ENCODE peak calls at places on chromosomes 4 and X, in eight cellular contexts. C is SK-N-DZ; O is hypothalamus; I is B cell; L is epithelial cell of proximal tubule; Y is GM12865; R is fibroblast of villous mesenchyme; B is effector memory CD8-positive, alpha-beta T cell. T is an unnamed sample.

GRCh38 chr4:85005865-85006377 is 39.4 kb upstream of the WDFY3 start:
- DNase-seq in C (no peak), O (no peak), I (no peak), L (peak; percentile 63), Y (no peak), R (peak; percentile 85), B (no peak), T (no peak)

GRCh38 chr4:57154191-57154590 is 44.0 kb upstream of the IGFBP7 start:
- DNase-seq in C (no peak), O (no peak), I (no peak), L (no peak), Y (no peak), R (peak; percentile 28), B (no peak), T (no peak)

GRCh38 chr4:8463811-8464210 is 23.2 kb downstream of the TRMT44 start:
- DNase-seq in C (no peak), O (no peak), I (no peak), L (no peak), Y (no peak), R (no peak), B (no peak), T (no peak)

GRCh38 chr4:62232755-62233280 is 1032.7 kb downstream of the ADGRL3 start:
- DNase-seq in C (no peak), O (no peak), I (no peak), L (no peak), Y (no peak), R (no peak), B (no peak), T (no peak)

GRCh38 chr4:150395872-150396271 is 186.1 kb upstream of the MAB21L2 start:
- DNase-seq in C (no peak), O (no peak), I (no peak), L (no peak), Y (no peak), R (no peak), B (no peak), T (no peak)

GRCh38 chr4:183770900-183771299 is 111.8 kb downstream of the TRAPPC11 start:
- DNase-seq in C (peak; percentile 35), O (no peak), I (no peak), L (no peak), Y (no peak), R (no peak), B (no peak), T (no peak)

GRCh38 chr4:121380448-121381147 is at the start of gene QRFPR:
- DNase-seq in C (no peak), O (no peak), I (no peak), L (no peak), Y (no peak), R (no peak), B (no peak), T (no peak)

GRCh38 chr4:112378858-112379257 is 81.7 kb downstream of the ALPK1 start:
- DNase-seq in C (no peak), O (no peak), I (no peak), L (no peak), Y (peak; percentile 9), R (no peak), B (no peak), T (no peak)

GRCh38 chr4:140603286-140603685 is 34.5 kb upstream of the UCP1 start:
- DNase-seq in C (no peak), O (no peak), I (no peak), L (no peak), Y (no peak), R (no peak), B (no peak), T (no peak)

GRCh38 chr4:115113382-115114106 is at the start of gene NDST4:
- DNase-seq in C (peak; percentile 38), O (no peak), I (no peak), L (peak; percentile 16), Y (no peak), R (peak; percentile 20), B (no peak), T (no peak)

GRCh38 chr4:78684196-78685079 is 91.7 kb upstream of the BMP2K start:
- DNase-seq in C (no peak), O (no peak), I (no peak), L (no peak), Y (no peak), R (no peak), B (no peak), T (no peak)

GRCh38 chr4:140928880-140929279 is 172.7 kb upstream of the TBC1D9 start:
- DNase-seq in C (no peak), O (no peak), I (no peak), L (no peak), Y (no peak), R (peak; percentile 12), B (no peak), T (no peak)

GRCh38 chr4:5691491-5692132 is 16.7 kb downstream of the EVC2 start:
- DNase-seq in C (no peak), O (no peak), I (no peak), L (no peak), Y (no peak), R (no peak), B (no peak), T (no peak)

GRCh38 chr4:6368601-6369000 is 99.0 kb downstream of the WFS1 start:
- DNase-seq in C (no peak), O (no peak), I (no peak), L (no peak), Y (no peak), R (no peak), B (no peak), T (no peak)

GRCh38 chr4:79198886-79199591 is 126.8 kb downstream of the NAA11 start:
- DNase-seq in C (peak; percentile 58), O (no peak), I (no peak), L (no peak), Y (no peak), R (peak; percentile 4), B (no peak), T (no peak)

GRCh38 chr4:5203309-5203708 is 152.0 kb downstream of the STK32B start:
- DNase-seq in C (no peak), O (no peak), I (no peak), L (no peak), Y (no peak), R (no peak), B (no peak), T (no peak)

GRCh38 chr4:146495277-146495676 is 26.5 kb downstream of the SLC10A7 start:
- DNase-seq in C (no peak), O (no peak), I (no peak), L (no peak), Y (no peak), R (peak; percentile 56), B (no peak), T (no peak)

GRCh38 chrX:7390446-7390845 is 242.5 kb upstream of the PUDP start:
- DNase-seq in C (no peak), O (no peak), I (no peak), L (no peak), Y (no peak), R (no peak), B (no peak), T (no peak)

GRCh38 chr4:123449780-123450179 is 53.2 kb downstream of the SPRY1 start:
- DNase-seq in C (no peak), O (no peak), I (peak; percentile 43), L (peak; percentile 43), Y (peak; percentile 64), R (peak; percentile 66), B (no peak), T (no peak)

GRCh38 chr4:139523076-139523475 is 32.9 kb downstream of the SETD7 start:
- DNase-seq in C (no peak), O (no peak), I (no peak), L (no peak), Y (no peak), R (no peak), B (no peak), T (no peak)

GRCh38 chr4:39716356-39716755 is 18.4 kb downstream of the UBE2K start:
- DNase-seq in C (no peak), O (no peak), I (no peak), L (no peak), Y (no peak), R (peak; percentile 51), B (no peak), T (no peak)

GRCh38 chr4:74640111-74640903 is 154.0 kb downstream of the BTC start:
- DNase-seq in C (no peak), O (no peak), I (no peak), L (no peak), Y (no peak), R (peak; percentile 95), B (no peak), T (no peak)

GRCh38 chrX:68826113-68826980 is 2.5 kb upstream of the EFNB1 start:
- DNase-seq in C (no peak), O (no peak), I (no peak), L (no peak), Y (no peak), R (no peak), B (no peak), T (no peak)

GRCh38 chr4:87973283-87974169 is 2.0 kb upstream of the SPP1 start:
- DNase-seq in C (peak; percentile 54), O (no peak), I (peak; percentile 52), L (peak; percentile 82), Y (peak; percentile 49), R (peak; percentile 88), B (peak; percentile 11), T (no peak)

GRCh38 chrX:71978164-71978563 is 67.5 kb downstream of the NHSL2 start:
- DNase-seq in C (no peak), O (no peak), I (no peak), L (no peak), Y (no peak), R (no peak), B (no peak), T (no peak)

GRCh38 chrX:94831364-94831763 is 1157.4 kb downstream of the FAM133A start:
- DNase-seq in C (no peak), O (no peak), I (no peak), L (no peak), Y (no peak), R (peak; percentile 1), B (no peak), T (no peak)

GRCh38 chrX:140762061-140762460 is 52.5 kb downstream of the LINC00632 start:
- DNase-seq in C (peak; percentile 37), O (no peak), I (no peak), L (no peak), Y (peak; percentile 31), R (peak; percentile 52), B (no peak), T (no peak)

GRCh38 chrX:49176421-49177326 is 5.0 kb downstream of the PLP2 start:
- DNase-seq in C (no peak), O (no peak), I (no peak), L (no peak), Y (no peak), R (peak; percentile 19), B (no peak), T (no peak)

GRCh38 chrX:44908198-44908597 is 35.2 kb downstream of the KDM6A start:
- DNase-seq in C (no peak), O (no peak), I (no peak), L (no peak), Y (no peak), R (peak; percentile 41), B (no peak), T (no peak)

GRCh38 chr4:77284036-77284435 is 127.0 kb downstream of the CCNG2 start:
- DNase-seq in C (no peak), O (no peak), I (no peak), L (no peak), Y (no peak), R (no peak), B (no peak), T (no peak)

GRCh38 chrX:14359727-14360126 is 169.6 kb upstream of the GLRA2 start:
- DNase-seq in C (no peak), O (no peak), I (no peak), L (no peak), Y (no peak), R (no peak), B (no peak), T (no peak)

GRCh38 chr4:23006756-23007155 is 314.0 kb downstream of the GBA3 start:
- DNase-seq in C (no peak), O (no peak), I (no peak), L (no peak), Y (no peak), R (peak; percentile 34), B (no peak), T (no peak)

GRCh38 chrX:118595501-118596042 is 100.0 kb downstream of the DOCK11 start:
- DNase-seq in C (no peak), O (no peak), I (no peak), L (no peak), Y (no peak), R (no peak), B (no peak), T (no peak)

GRCh38 chr4:88939697-88940096 is 117.3 kb downstream of the FAM13A start:
- DNase-seq in C (no peak), O (no peak), I (no peak), L (no peak), Y (no peak), R (peak; percentile 13), B (no peak), T (no peak)